ENCODE peak calls at places on chromosomes 16 and 17, in five cellular contexts. Q, F, Z, P and M are unnamed samples.

GRCh38 chr17:30513346-30513745 is 36.1 kb downstream of the GOSR1 start:
- DNase-seq in Z (no peak), P (no peak), F (no peak), Q (no peak), M (no peak)

GRCh38 chr16:67862623-67863583 is 9.9 kb upstream of the EDC4 start:
- DNase-seq in F (no peak), Q (no peak), P (no peak), Z (peak; percentile 83), M (no peak)

GRCh38 chr16:55495616-55496289 is 13.1 kb upstream of the LPCAT2 start:
- DNase-seq in F (peak; percentile 17), P (no peak), Z (no peak), Q (no peak), M (no peak)

GRCh38 chr17:47257651-47258339 is 4.2 kb downstream of the ITGB3 start:
- DNase-seq in P (no peak), F (no peak), Q (no peak), Z (no peak), M (no peak)

GRCh38 chr16:6732166-6732565 is 600.5 kb upstream of the RBFOX1 start:
- DNase-seq in F (no peak), P (no peak), Z (no peak), Q (no peak), M (no peak)

GRCh38 chr17:78226752-78227454 is 4.5 kb upstream of the TMEM235 start:
- DNase-seq in Q (no peak), P (no peak), Z (no peak), F (peak; percentile 38), M (no peak)

GRCh38 chr16:30567160-30567990 is 4.1 kb downstream of the ZNF688 start:
- DNase-seq in Q (peak; percentile 57), F (no peak), P (no peak), Z (no peak), M (peak; percentile 31)

GRCh38 chr17:43710101-43710500 is 48.4 kb upstream of the MEOX1 start:
- DNase-seq in Q (no peak), Z (no peak), F (no peak), P (no peak), M (no peak)

DNA sequence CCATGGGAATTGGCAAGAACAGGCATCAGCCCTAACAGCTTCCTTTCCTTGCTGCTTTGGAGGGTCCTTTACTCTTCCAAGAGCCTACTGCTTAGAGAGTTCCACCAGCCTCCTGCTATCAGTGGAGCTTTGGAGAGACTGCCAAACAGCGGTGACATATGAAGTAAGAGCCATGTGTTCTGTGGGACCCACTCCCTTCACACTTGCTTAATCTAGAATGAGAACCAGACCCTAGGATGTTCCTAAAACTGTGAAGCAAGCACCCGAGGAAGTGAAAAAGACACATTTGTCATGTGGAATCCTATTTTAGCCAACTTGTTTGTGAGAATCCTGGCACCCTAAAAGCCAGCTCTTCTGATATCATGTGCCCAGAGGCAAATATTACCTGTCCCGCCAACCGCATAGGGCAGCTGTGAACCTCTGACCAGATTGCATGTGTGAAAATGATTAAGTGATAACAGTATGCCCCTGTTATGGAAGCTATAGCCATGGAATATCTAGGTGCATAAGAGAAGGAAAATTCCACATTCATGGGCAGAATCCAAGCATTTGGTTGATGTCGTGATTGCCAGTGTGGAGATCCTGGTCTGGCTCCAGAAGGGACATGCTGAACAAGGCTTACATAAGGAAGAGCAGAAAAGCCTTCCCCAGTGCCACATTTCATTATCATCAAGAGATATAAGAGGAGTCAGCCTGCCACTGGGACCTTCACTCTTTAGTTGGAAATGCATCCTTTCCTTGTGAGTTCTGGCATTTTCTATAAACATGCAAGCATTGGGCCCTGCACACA is 18.7 kb downstream of the RCVRN start:
- DNase-seq in F (no peak), Q (no peak), P (no peak), Z (no peak), M (no peak)
- H3K9me3 ChIP-seq in F (peaks cover 6% of the 10 kb centered on the region), Q (no peaks in the 10 kb centered on the region), P (no peaks in the 10 kb centered on the region), Z (peaks cover 22% of the 10 kb centered on the region), M (peaks cover 4% of the 10 kb centered on the region)

GRCh38 chr17:16593356-16594102 is 24.5 kb upstream of the ZNF287 start:
- DNase-seq in P (no peak), Z (no peak), F (no peak), Q (no peak), M (no peak)
- H3K9me3 ChIP-seq in P (no peaks in the 10 kb centered on the region), Z (no peaks in the 10 kb centered on the region), F (no peaks in the 10 kb centered on the region), Q (no peaks in the 10 kb centered on the region), M (no peaks in the 10 kb centered on the region)

DNA sequence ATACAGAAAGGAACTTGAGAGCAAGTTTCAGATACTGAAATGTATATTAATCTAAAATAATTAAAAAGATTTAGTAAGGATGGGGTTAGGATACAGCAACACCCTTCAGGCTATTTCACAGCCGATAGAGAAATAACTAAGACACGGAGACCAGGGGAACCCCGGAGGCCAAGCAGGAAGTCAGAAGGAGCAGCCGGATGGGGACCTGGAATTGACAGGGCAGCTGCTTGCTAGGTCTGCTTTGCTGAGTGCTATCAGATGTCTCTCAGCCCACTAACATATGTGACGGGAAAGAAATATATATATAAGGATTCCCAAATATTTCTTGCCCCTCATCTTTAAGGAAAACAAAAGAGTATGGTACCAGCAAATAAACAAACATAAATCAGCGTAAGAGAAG is 154.1 kb upstream of the CDH5 start:
- DNase-seq in Q (no peak), F (no peak), Z (no peak), P (no peak), M (no peak)
- H3K9me3 ChIP-seq in Q (no peaks in the 10 kb centered on the region), F (no peaks in the 10 kb centered on the region), Z (no peaks in the 10 kb centered on the region), P (no peaks in the 10 kb centered on the region), M (no peaks in the 10 kb centered on the region)

GRCh38 chr16:35605921-35606320 is 2146.5 kb downstream of the TP53TG3F start:
- DNase-seq in Z (no peak), P (no peak), F (no peak), Q (no peak), M (no peak)
- H3K9me3 ChIP-seq in Z (no peaks in the 10 kb centered on the region), P (no peaks in the 10 kb centered on the region), F (no peaks in the 10 kb centered on the region), Q (no peaks in the 10 kb centered on the region), M (no peaks in the 10 kb centered on the region)

GRCh38 chr16:63008688-63009087 is 972.5 kb upstream of the CDH8 start:
- DNase-seq in P (no peak), Z (no peak), Q (no peak), F (no peak), M (no peak)

DNA sequence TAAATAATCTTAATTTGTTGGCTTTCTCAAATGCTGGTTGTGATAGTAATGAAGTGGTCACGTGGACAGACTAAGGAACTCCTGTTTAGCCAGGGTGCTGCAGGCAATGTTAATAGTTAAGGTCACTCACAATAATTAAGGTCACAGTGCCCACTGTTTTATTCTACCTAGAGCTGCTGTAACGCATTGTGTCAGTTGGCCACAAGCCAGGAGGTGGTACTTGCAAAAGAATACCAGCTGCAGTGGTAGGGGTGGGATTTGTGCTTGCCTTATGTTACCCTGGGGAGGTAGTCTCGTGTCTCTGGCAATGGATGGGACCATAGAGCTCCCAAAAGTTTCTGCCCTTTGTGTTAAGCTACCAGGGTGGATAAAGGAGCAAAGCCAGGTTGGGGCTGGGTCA is 969.1 kb upstream of the CDH8 start:
- DNase-seq in Q (no peak), P (no peak), Z (no peak), F (no peak), M (no peak)
- H3K9me3 ChIP-seq in Q (peaks cover 7% of the 10 kb centered on the region), P (no peaks in the 10 kb centered on the region), Z (no peaks in the 10 kb centered on the region), F (no peaks in the 10 kb centered on the region), M (no peaks in the 10 kb centered on the region)

GRCh38 chr16:85269165-85269564 is 156.9 kb upstream of the CIBAR2 start:
- DNase-seq in Q (no peak), F (no peak), P (no peak), Z (no peak), M (no peak)
- H3K9me3 ChIP-seq in Q (no peaks in the 10 kb centered on the region), F (no peaks in the 10 kb centered on the region), P (no peaks in the 10 kb centered on the region), Z (no peaks in the 10 kb centered on the region), M (no peaks in the 10 kb centered on the region)